ENCODE peak calls at places on chromosomes 12 and 14, in five cellular contexts. Q is neural progenitor cell, O is Panc1, F is lower lobe of right lung, T is OCI-LY7. K is an unnamed sample.
A peak's percentile ranks its signal among the peaks of the same experiment; 100 is the strongest.

GRCh38 chr14:58171090-58171489 is 19.1 kb upstream of the ARMH4 start:
- DNase-seq in Q (peak; percentile 70), O (peak; percentile 35), F (peak; percentile 77), T (no peak), K (peak; percentile 54)

GRCh38 chr12:90250766-90251165 is 542.1 kb upstream of the ATP2B1 start:
- DNase-seq in Q (no peak), O (no peak), F (no peak), T (no peak), K (no peak)

GRCh38 chr12:110224379-110225304 is 56.4 kb upstream of the ATP2A2 start:
- DNase-seq in Q (no peak), O (no peak), F (no peak), T (no peak), K (peak; percentile 67)

GRCh38 chr12:121096199-121096798 is 36.4 kb upstream of the P2RX7 start:
- DNase-seq in Q (no peak), O (no peak), F (no peak), T (no peak), K (no peak)

GRCh38 chr12:12331896-12332295 is 18.1 kb downstream of the MANSC1 start:
- DNase-seq in Q (no peak), O (no peak), F (no peak), T (no peak), K (no peak)

GRCh38 chr14:47675489-47676300 is at the start of gene MDGA2:
- DNase-seq in Q (peak; percentile 85), O (no peak), F (no peak), T (no peak), K (no peak)

GRCh38 chr12:47190271-47190750 is 110.6 kb upstream of the AMIGO2 start:
- DNase-seq in Q (no peak), O (no peak), F (no peak), T (no peak), K (peak; percentile 86)

GRCh38 chr12:106234513-106234912 is 13.3 kb downstream of the CKAP4 start:
- DNase-seq in Q (no peak), O (no peak), F (no peak), T (no peak), K (peak; percentile 76)

GRCh38 chr12:15299947-15300346 is 22.4 kb upstream of the PTPRO start:
- DNase-seq in Q (no peak), O (no peak), F (no peak), T (no peak), K (no peak)

GRCh38 chr14:36508418-36509051 is 11.5 kb downstream of the NKX2-1 start:
- DNase-seq in Q (peak; percentile 66), O (no peak), F (peak; percentile 78), T (no peak), K (no peak)

GRCh38 chr14:77339407-77339806 is 18.6 kb downstream of the GSTZ1 start:
- DNase-seq in Q (no peak), O (no peak), F (no peak), T (no peak), K (no peak)

GRCh38 chr14:105023791-105024480 is 3.1 kb upstream of the CDCA4 start:
- DNase-seq in Q (no peak), O (peak; percentile 79), F (no peak), T (no peak), K (no peak)

GRCh38 chr14:81784084-81784483 is 250.4 kb upstream of the SEL1L start:
- DNase-seq in Q (no peak), O (no peak), F (no peak), T (no peak), K (no peak)

GRCh38 chr12:124147579-124147978 is 147.3 kb upstream of the RFLNA start:
- DNase-seq in Q (no peak), O (no peak), F (no peak), T (peak; percentile 30), K (no peak)

GRCh38 chr12:53220857-53221202 is 11.2 kb downstream of the RARG start:
- DNase-seq in Q (peak; percentile 98), O (no peak), F (peak; percentile 97), T (peak; percentile 90), K (peak; percentile 72)

GRCh38 chr12:4810219-4810671 is 90.0 kb downstream of the GALNT8 start:
- DNase-seq in Q (no peak), O (no peak), F (no peak), T (no peak), K (no peak)

GRCh38 chr12:128613821-128614220 is 209.9 kb downstream of the SLC15A4 start:
- DNase-seq in Q (peak; percentile 56), O (no peak), F (no peak), T (no peak), K (no peak)

GRCh38 chr14:57714487-57714899 is 151.4 kb downstream of the SLC35F4 start:
- DNase-seq in Q (peak; percentile 60), O (no peak), F (no peak), T (no peak), K (peak; percentile 36)

GRCh38 chr12:67589078-67589477 is 59.5 kb upstream of the DYRK2 start:
- DNase-seq in Q (no peak), O (no peak), F (no peak), T (no peak), K (no peak)

GRCh38 chr12:105954891-105955607 is 183.7 kb downstream of the NUAK1 start:
- DNase-seq in Q (no peak), O (no peak), F (no peak), T (no peak), K (no peak)

GRCh38 chr14:21011136-21011535 is 12.0 kb downstream of the SLC39A2 start:
- DNase-seq in Q (no peak), O (no peak), F (no peak), T (no peak), K (no peak)

GRCh38 chr14:89258728-89259273 is 158.2 kb downstream of the FOXN3 start:
- DNase-seq in Q (no peak), O (no peak), F (no peak), T (peak; percentile 20), K (no peak)

GRCh38 chr14:49898485-49898884 is 5.6 kb downstream of the ARF6 start:
- DNase-seq in Q (no peak), O (no peak), F (no peak), T (no peak), K (no peak)
- H3K4me1 ChIP-seq in Q (peaks cover 24% of the 10 kb centered on the region), O (peaks cover 16% of the 10 kb centered on the region), F (peaks cover 55% of the 10 kb centered on the region), T (peaks cover 28% of the 10 kb centered on the region), K (peaks cover 26% of the 10 kb centered on the region)

GRCh38 chr12:9724023-9724422 is 8.9 kb downstream of the CLECL1 start:
- DNase-seq in Q (no peak), O (no peak), F (no peak), T (no peak), K (no peak)
- H3K27ac ChIP-seq in Q (no peak overlapping the region), O (no peak overlapping the region), F (no peak overlapping the region), T (peak overlapping the region; percentile 99), K (no peak overlapping the region)

DNA sequence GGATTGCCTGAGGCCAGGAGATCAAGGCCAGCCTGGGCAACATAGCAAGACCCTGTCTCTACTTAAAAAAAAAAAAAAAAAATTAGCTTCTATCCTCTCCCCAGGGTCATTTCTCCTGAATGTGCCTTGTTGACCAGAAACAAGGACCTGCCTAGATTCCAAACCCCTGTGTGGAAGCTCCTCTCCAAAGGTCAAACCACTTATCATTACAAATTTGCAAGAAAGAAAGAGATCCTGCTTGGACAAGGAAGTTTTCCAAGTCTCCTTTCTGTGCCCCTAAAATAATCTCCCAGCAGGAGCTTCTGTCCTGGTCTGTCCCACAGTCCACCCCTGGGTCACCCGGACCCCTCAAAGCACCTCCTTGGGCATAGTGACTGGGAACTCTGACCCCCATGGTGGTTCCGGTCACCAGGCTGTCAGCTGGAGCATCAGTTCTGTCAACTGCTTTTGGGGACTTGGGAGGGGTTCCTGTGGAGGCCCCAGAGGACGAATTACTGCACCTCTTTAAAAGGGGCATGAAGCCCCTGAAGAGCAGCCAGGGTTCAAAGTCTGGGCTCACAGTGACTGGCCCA is 38.4 kb downstream of the ACTN1 start:
- DNase-seq in Q (no peak), O (no peak), F (no peak), T (no peak), K (no peak)
- H3K4me1 ChIP-seq in Q (peaks cover 32% of the 10 kb centered on the region), O (peaks cover 82% of the 10 kb centered on the region), F (peaks cover 82% of the 10 kb centered on the region), T (no peaks in the 10 kb centered on the region), K (peaks cover 56% of the 10 kb centered on the region)

DNA sequence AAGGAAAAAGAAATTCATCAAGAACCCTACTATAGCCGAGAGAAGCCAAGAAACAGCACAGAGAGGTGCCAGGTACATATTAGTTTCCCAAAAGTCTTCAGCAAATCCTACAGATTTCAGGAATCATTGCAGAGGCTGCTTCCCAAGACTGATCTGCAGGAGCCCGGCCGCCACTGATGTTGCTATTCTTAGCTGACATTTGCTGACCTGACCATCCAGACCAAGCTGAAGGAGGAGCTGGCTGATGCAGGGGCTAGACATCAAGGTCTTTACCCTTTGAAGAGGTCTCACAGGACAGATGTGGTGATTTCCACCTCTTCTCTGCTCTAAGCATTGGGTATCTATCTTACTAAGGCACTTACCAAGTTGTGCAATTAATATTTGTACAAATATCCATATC is 444.8 kb upstream of the SOX5 start:
- DNase-seq in Q (no peak), O (no peak), F (no peak), T (no peak), K (no peak)
- H3K27ac ChIP-seq in Q (no peak overlapping the region), O (no peak overlapping the region), F (no peak overlapping the region), T (no peak overlapping the region), K (no peak overlapping the region)

GRCh38 chr12:25996677-25997076 is 38.2 kb downstream of the RASSF8 start:
- DNase-seq in Q (no peak), O (no peak), F (no peak), T (no peak), K (no peak)

GRCh38 chr12:25994901-25995625 is 36.6 kb downstream of the RASSF8 start:
- DNase-seq in Q (no peak), O (no peak), F (no peak), T (no peak), K (no peak)

GRCh38 chr12:25997401-25997973 is 39.0 kb downstream of the RASSF8 start:
- DNase-seq in Q (peak; percentile 41), O (peak; percentile 82), F (no peak), T (no peak), K (peak; percentile 82)

GRCh38 chr12:25994252-25994651 is 35.8 kb downstream of the RASSF8 start:
- DNase-seq in Q (no peak), O (no peak), F (no peak), T (no peak), K (no peak)

GRCh38 chr12:25995906-25996305 is 37.4 kb downstream of the RASSF8 start:
- DNase-seq in Q (no peak), O (no peak), F (no peak), T (no peak), K (no peak)
- H3K4me1 ChIP-seq in Q (peaks cover 57% of the 10 kb centered on the region), O (peaks cover 33% of the 10 kb centered on the region), F (peaks cover 17% of the 10 kb centered on the region), T (no peaks in the 10 kb centered on the region), K (peaks cover 20% of the 10 kb centered on the region)

GRCh38 chr14:22531451-22532344 is 57.3 kb downstream of the DAD1 start:
- DNase-seq in Q (no peak), O (no peak), F (no peak), T (peak; percentile 79), K (no peak)
- H3K27ac ChIP-seq in Q (no peak overlapping the region), O (no peak overlapping the region), F (no peak overlapping the region), T (peak overlapping the region; percentile 88), K (no peak overlapping the region)

K was measured in foreskin keratinocyte.